ENCODE peak calls at places on chromosome 9, in eight cellular contexts. B is right atrium auricular region; T is keratinocyte; D is CD8-positive, alpha-beta T cell; Y is lower lobe of right lung; R is tibial artery; K is left ventricle myocardium inferior; J is Caco-2. A is an unnamed sample.

GRCh38 chr9:69066955-69067354 is 31.4 kb downstream of the FXN start:
- DNase-seq in R (no peak), T (no peak), D (no peak), J (no peak), Y (no peak), K (no peak), B (no peak), A (no peak)

GRCh38 chr9:89655990-89656657 is 51.3 kb downstream of the GADD45G start:
- DNase-seq in K (no peak), B (no peak), Y (no peak), D (no peak), J (no peak), R (no peak), T (no peak), A (no peak)

GRCh38 chr9:100670719-100671118 is 92.8 kb downstream of the CAVIN4 start:
- DNase-seq in J (no peak), R (no peak), K (no peak), Y (no peak), T (no peak), D (no peak), B (no peak), A (no peak)

GRCh38 chr9:96638606-96639364 is 16.3 kb downstream of the PRXL2C start:
- DNase-seq in Y (no peak), T (no peak), K (no peak), R (no peak), B (no peak), D (no peak), J (no peak), A (no peak)

GRCh38 chr9:98453589-98454311 is 198.3 kb upstream of the TBC1D2 start:
- DNase-seq in D (no peak), R (no peak), B (no peak), Y (no peak), K (no peak), T (no peak), J (no peak), A (no peak)

GRCh38 chr9:89178162-89179120 is at the start of gene SHC3:
- DNase-seq in T (no peak), B (no peak), R (no peak), K (no peak), Y (no peak), J (no peak), D (no peak), A (peak; percentile 33)

GRCh38 chr9:128406848-128407391 is 13.7 kb upstream of the CERCAM start:
- DNase-seq in J (no peak), T (no peak), R (no peak), K (no peak), D (no peak), Y (no peak), B (no peak), A (no peak)

GRCh38 chr9:94740191-94740874 is 13.8 kb downstream of the AOPEP start:
- DNase-seq in J (no peak), T (no peak), B (no peak), Y (no peak), R (no peak), D (no peak), K (no peak), A (no peak)

GRCh38 chr9:19938990-19939736 is 150.3 kb upstream of the SLC24A2 start:
- DNase-seq in D (no peak), R (no peak), K (no peak), J (no peak), B (no peak), Y (no peak), T (no peak), A (no peak)

DNA sequence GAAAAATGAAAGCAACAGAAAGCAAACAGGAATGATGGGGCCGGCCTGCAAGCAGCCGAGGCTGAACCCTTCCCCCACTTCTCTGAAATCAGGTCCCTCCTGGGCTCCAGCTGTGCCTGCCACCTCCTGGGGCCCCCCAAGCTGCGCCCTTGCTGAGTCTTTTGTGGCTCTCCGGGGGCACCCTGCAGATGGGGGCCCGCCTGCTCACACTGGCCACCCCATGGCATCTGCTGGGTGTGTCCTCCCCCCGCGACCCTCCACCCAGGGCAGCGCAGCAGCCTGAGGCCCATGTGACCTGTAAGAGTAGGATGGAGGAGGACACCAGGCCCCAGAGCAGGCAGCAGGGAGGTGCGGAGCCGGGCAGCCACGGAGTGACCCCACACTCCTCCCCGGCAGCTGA is 5.7 kb downstream of the GPSM1 start:
- DNase-seq in T (no peak), Y (no peak), B (no peak), J (no peak), D (no peak), K (no peak), R (no peak), A (no peak)
- H3K4me1 ChIP-seq in T (peaks cover 8% of the 10 kb centered on the region), Y (peaks cover 12% of the 10 kb centered on the region), B (peaks cover 34% of the 10 kb centered on the region), J (peaks cover 13% of the 10 kb centered on the region), D (peaks cover 3% of the 10 kb centered on the region), K (peaks cover 28% of the 10 kb centered on the region), R (peaks cover 14% of the 10 kb centered on the region), A (no peaks in the 10 kb centered on the region)

GRCh38 chr9:134881313-134881670 is 682 bp downstream of the FCN2 start:
- DNase-seq in B (no peak), J (no peak), D (no peak), K (no peak), Y (no peak), T (no peak), R (no peak), A (no peak)
- H3K4me3 ChIP-seq in B (no peak overlapping the region), J (no peak overlapping the region), D (no peak overlapping the region), K (no peak overlapping the region), Y (no peak overlapping the region), T (no peak overlapping the region), R (no peak overlapping the region), A (no peak overlapping the region)

GRCh38 chr9:133323211-133323610 is 12.8 kb downstream of the SURF6 start:
- DNase-seq in R (no peak), Y (no peak), B (no peak), K (no peak), J (no peak), D (no peak), T (no peak), A (no peak)

GRCh38 chr9:133321411-133321935 is 14.5 kb downstream of the SURF6 start:
- DNase-seq in T (no peak), D (no peak), B (no peak), Y (no peak), R (no peak), K (no peak), J (no peak), A (no peak)

GRCh38 chr9:133323991-133324703 is 11.8 kb downstream of the SURF6 start:
- DNase-seq in D (no peak), K (no peak), B (no peak), R (no peak), T (no peak), Y (no peak), J (no peak), A (no peak)

GRCh38 chr9:133320421-133320881 is 15.5 kb downstream of the SURF6 start:
- DNase-seq in T (no peak), R (no peak), K (no peak), B (no peak), J (no peak), D (no peak), Y (no peak), A (no peak)

DNA sequence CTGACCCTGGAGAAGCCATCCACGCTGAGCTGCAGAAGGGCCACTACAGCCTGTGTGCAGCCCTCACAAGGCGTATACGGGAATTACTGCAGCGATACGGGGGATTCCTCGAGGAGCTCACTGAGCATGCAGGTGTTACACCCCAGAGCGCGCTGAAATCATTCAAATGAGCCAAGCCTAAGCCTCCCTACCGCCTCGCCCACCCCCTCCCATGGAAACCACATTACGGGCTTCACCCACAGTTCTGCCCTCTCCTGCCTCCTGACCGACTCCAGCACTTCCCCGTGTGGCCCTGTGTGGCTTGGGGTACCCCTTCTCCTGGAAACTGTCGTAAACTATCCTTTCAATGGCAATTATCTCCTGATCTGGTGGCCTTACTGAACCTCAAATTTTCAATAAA is 13.3 kb downstream of the SURF6 start:
- DNase-seq in Y (no peak), D (no peak), K (no peak), B (no peak), T (no peak), R (no peak), J (no peak), A (no peak)
- TF ChIP-seq CTCF in Y (no peak), D (no peak), K (no peak), B (no peak), T (no peak), R (no peak), J (no peak), A (no peak)

GRCh38 chr9:123269316-123269715 is 930 bp upstream of the STRBP start:
- DNase-seq in R (no peak), J (peak; percentile 10), D (no peak), B (no peak), Y (no peak), T (no peak), K (no peak), A (peak; percentile 33)

GRCh38 chr9:123266655-123267421 is 1.5 kb downstream of the STRBP start:
- DNase-seq in B (no peak), R (no peak), K (no peak), T (no peak), Y (no peak), J (no peak), D (no peak), A (no peak)

GRCh38 chr9:123267481-123268239 is 726 bp downstream of the STRBP start:
- DNase-seq in J (peak; percentile 15), D (no peak), B (no peak), Y (peak; percentile 52), K (no peak), R (no peak), T (no peak), A (peak; percentile 70)

GRCh38 chr9:123268240-123268949 is at the start of gene STRBP:
- DNase-seq in J (peak; percentile 96), B (peak; percentile 85), R (peak; percentile 84), K (peak; percentile 91), D (peak; percentile 91), T (peak; percentile 28), Y (peak; percentile 94), A (peak; percentile 94)

DNA sequence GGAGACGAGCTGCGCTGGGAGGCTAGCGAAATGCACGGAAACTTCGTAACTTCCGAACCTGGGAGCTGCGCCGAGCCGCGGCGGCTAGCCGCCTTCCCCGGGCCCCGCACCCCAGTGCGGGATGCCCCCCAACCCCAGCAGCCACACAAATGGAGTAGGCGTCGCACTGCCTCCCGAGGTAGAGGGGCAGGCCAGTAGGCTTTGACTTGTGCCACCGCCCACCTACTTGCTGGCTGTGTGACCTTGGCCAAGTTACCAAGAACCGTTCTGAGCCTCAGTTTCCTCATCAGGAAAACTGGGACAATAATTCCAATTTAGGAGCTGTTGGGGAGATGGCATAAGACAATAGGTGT is 540 bp upstream of the STRBP start:
- DNase-seq in B (no peak), R (no peak), Y (no peak), D (no peak), J (no peak), K (no peak), T (no peak), A (no peak)
- H3K4me1 ChIP-seq in B (peaks cover 15% of the 10 kb centered on the region), R (peaks cover 15% of the 10 kb centered on the region), Y (peaks cover 4% of the 10 kb centered on the region), D (peaks cover 19% of the 10 kb centered on the region), J (no peaks in the 10 kb centered on the region), K (peaks cover 18% of the 10 kb centered on the region), T (peaks cover 5% of the 10 kb centered on the region), A (peaks cover 9% of the 10 kb centered on the region)